ENCODE peak calls at places on chromosome 14, in ten cellular contexts. Z is SK-N-MC; V is left ventricle myocardium inferior; T is GM23248; R is tibial nerve; C is psoas muscle; W is heart left ventricle; L is CD8-positive, alpha-beta T cell; X is spleen; B is A549. O is an unnamed sample.

GRCh38 chr14:75757644-75758402 is 96.8 kb downstream of the TTLL5 start:
- DNase-seq in R (no peak), X (no peak), L (no peak), V (no peak), W (no peak), Z (no peak), B (no peak), T (no peak), C (no peak), O (no peak)

GRCh38 chr14:99381688-99382060 is 99.0 kb downstream of the SETD3 start:
- DNase-seq in R (no peak), V (no peak), X (no peak), L (no peak), T (no peak), B (no peak), C (no peak), Z (no peak), W (no peak), O (no peak)

GRCh38 chr14:72961579-72962335 is 35.5 kb downstream of the DCAF4 start:
- DNase-seq in L (no peak), C (no peak), B (peak; percentile 33), T (peak; percentile 47), R (no peak), Z (no peak), W (no peak), V (no peak), X (no peak), O (no peak)

GRCh38 chr14:54773171-54774006 is 129.2 kb downstream of the GCH1 start:
- DNase-seq in L (peak; percentile 52), W (peak; percentile 84), Z (peak; percentile 68), B (peak; percentile 99), X (peak; percentile 84), T (peak; percentile 99), C (peak; percentile 91), V (peak; percentile 78), R (peak; percentile 61), O (peak; percentile 84)

GRCh38 chr14:54737132-54737711 is 165.4 kb downstream of the GCH1 start:
- DNase-seq in X (no peak), L (no peak), T (peak; percentile 73), C (peak; percentile 48), W (no peak), V (no peak), B (no peak), Z (no peak), R (no peak), O (no peak)

GRCh38 chr14:81453166-81453766 is 53.1 kb upstream of the STON2 start:
- DNase-seq in T (peak; percentile 71), R (peak; percentile 34), V (no peak), B (peak; percentile 41), Z (peak; percentile 24), X (no peak), L (peak; percentile 58), W (no peak), C (peak; percentile 69), O (peak; percentile 54)

GRCh38 chr14:68104518-68104917 is 284.9 kb downstream of the RAD51B start:
- DNase-seq in X (no peak), W (no peak), Z (no peak), R (no peak), T (peak; percentile 82), B (no peak), L (no peak), C (no peak), V (no peak), O (no peak)

GRCh38 chr14:68807148-68807600 is 14.3 kb upstream of the ZFP36L1 start:
- DNase-seq in W (peak; percentile 83), C (peak; percentile 68), X (peak; percentile 84), T (peak; percentile 87), Z (no peak), V (peak; percentile 45), R (no peak), B (no peak), L (no peak), O (peak; percentile 47)

GRCh38 chr14:30160608-30161007 is 233.0 kb upstream of the PRKD1 start:
- DNase-seq in W (no peak), X (no peak), Z (no peak), R (no peak), V (no peak), B (no peak), L (no peak), T (no peak), C (no peak), O (no peak)

GRCh38 chr14:74261288-74261687 is 22.0 kb downstream of the VSX2 start:
- DNase-seq in C (no peak), R (no peak), X (no peak), B (no peak), L (no peak), V (no peak), Z (no peak), W (no peak), T (no peak), O (no peak)

GRCh38 chr14:69845787-69846186 is 33.4 kb upstream of the SMOC1 start:
- DNase-seq in C (no peak), T (peak; percentile 9), V (no peak), R (no peak), B (no peak), Z (no peak), X (no peak), L (no peak), W (no peak), O (no peak)

DNA sequence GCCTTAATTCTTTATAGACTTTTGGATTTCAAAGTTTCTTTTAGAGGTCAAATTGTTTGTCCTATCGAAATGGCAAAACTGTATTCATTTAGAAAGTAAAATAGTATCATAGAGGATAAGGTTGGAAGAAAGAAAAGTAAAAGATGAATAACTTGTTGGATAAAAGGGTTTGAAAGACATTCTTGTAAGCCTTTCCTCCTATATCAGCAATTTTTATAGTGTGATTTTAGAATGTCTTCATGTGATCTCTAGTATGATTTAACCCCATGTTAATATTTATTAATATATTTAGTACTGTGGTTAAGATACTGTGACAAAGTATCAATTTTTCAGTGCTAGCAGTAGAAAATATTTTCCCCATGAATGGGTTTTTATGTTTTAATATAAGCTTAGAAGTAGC is 4.5 kb downstream of the ARF6 start:
- DNase-seq in L (no peak), T (no peak), B (no peak), V (no peak), R (no peak), X (no peak), Z (no peak), W (no peak), C (no peak), O (no peak)
- H3K4me3 ChIP-seq in L (no peak overlapping the region), T (peak overlapping the region; percentile 97), B (peak overlapping the region; percentile 67), V (peak overlapping the region; percentile 96), R (no peak overlapping the region), X (peak overlapping the region; percentile 82), Z (peak overlapping the region; percentile 96), W (peak overlapping the region; percentile 99), C (peak overlapping the region; percentile 90), O (no peak overlapping the region)

DNA sequence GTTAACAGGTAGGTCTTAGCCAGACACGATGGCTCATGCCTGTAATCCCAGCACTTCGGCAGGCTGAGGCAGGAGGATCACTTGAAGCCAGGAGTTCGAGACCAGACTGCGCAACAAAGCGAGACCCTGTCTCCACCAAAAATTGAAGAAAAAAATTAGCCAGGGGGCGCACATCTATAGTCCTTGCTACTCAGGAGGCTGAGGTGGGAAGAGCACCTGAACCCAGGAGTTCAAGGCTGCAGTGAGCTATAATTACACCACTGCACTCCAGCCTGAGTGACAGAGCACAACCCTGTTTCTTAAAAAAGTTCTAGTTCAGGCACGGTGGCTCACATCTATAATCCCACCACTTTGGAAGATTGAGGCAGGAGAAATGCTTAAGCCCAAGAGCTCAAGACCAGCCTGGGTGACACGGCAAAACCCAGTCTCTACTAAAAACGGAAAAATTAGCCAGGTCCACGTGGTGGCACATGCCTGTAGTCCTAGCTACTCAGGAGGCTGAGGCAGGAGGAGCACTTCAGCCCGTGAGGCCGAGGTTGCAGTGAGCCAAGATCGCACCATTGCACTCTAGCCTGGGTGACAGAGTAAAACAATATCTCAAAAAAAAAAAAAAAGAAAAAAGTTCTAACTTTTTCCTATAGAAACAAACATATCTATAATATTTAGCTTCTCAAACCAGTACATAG is 9.1 kb downstream of the BAZ1A start:
- DNase-seq in C (no peak), R (no peak), W (no peak), B (no peak), X (no peak), V (no peak), L (no peak), T (no peak), Z (no peak), O (no peak)
- H3K27ac ChIP-seq in C (no peak overlapping the region), R (no peak overlapping the region), W (no peak overlapping the region), B (no peak overlapping the region), X (no peak overlapping the region), V (no peak overlapping the region), L (no peak overlapping the region), T (no peak overlapping the region), Z (no peak overlapping the region), O (no peak overlapping the region)

GRCh38 chr14:89428556-89429196 is 11.6 kb upstream of the FOXN3 start:
- DNase-seq in C (peak; percentile 72), X (peak; percentile 79), W (no peak), V (no peak), Z (no peak), B (no peak), T (peak; percentile 46), L (no peak), R (no peak), O (peak; percentile 14)

GRCh38 chr14:89432226-89432625 is 15.2 kb upstream of the FOXN3 start:
- DNase-seq in V (no peak), L (no peak), X (no peak), C (no peak), T (no peak), Z (no peak), W (no peak), R (no peak), B (no peak), O (no peak)

GRCh38 chr14:89429206-89430091 is 12.4 kb upstream of the FOXN3 start:
- DNase-seq in X (no peak), R (no peak), T (peak; percentile 56), B (no peak), Z (no peak), L (no peak), V (no peak), W (no peak), C (no peak), O (peak; percentile 36)

GRCh38 chr14:89428163-89428523 is 11.1 kb upstream of the FOXN3 start:
- DNase-seq in X (no peak), R (no peak), T (no peak), C (no peak), B (no peak), W (no peak), Z (no peak), V (no peak), L (no peak), O (no peak)

GRCh38 chr14:89430271-89430620 is 13.2 kb upstream of the FOXN3 start:
- DNase-seq in B (no peak), C (no peak), X (no peak), W (no peak), V (no peak), R (no peak), L (no peak), Z (no peak), T (no peak), O (no peak)
- H3K4me3 ChIP-seq in B (no peak overlapping the region), C (peak overlapping the region; percentile 54), X (peak overlapping the region; percentile 35), W (peak overlapping the region; percentile 44), V (peak overlapping the region; percentile 52), R (peak overlapping the region; percentile 34), L (peak overlapping the region; percentile 53), Z (peak overlapping the region; percentile 65), T (peak overlapping the region; percentile 65), O (peak overlapping the region; percentile 2)

DNA sequence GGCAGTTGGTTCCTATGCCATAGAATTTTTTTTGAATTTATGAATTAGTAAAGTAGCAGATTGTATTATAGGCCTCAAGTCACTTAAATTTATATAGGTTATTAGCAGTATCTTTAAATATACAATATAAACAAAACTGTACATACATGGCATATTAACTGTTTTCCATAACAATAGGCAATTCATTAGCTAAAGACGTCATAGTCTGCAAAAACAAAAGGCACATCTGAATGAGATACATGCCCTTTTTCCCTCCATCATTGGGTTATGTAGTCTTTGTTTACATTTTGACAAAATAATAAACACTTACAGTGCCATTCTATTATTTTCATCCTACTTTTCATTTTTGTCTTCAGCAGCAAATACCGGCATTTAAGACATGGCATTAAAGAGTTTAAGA is 1.1 kb upstream of the VCPKMT start:
- DNase-seq in L (no peak), X (no peak), C (no peak), W (no peak), B (no peak), R (no peak), T (no peak), Z (no peak), V (no peak), O (no peak)
- H3K27ac ChIP-seq in L (no peak overlapping the region), X (peak overlapping the region; percentile 88), C (peak overlapping the region; percentile 94), W (peak overlapping the region; percentile 83), B (no peak overlapping the region), R (peak overlapping the region; percentile 90), T (peak overlapping the region; percentile 89), Z (peak overlapping the region; percentile 96), V (peak overlapping the region; percentile 88), O (no peak overlapping the region)

O was measured in thyroid gland.